ENCODE peak calls at places on chromosomes 16 and 17, in four cellular contexts. One of them, this sample, is unnamed.

GRCh38 chr17:80352216-80352895 is 62.6 kb upstream of the ENDOV start:
- DNase-seq in body of pancreas: no peak
- DNase-seq in Caco-2: no peak
- DNase-seq in adipocyte: no peak
- DNase-seq in this sample: no peak

GRCh38 chr17:61219460-61219859 is 180.2 kb upstream of the TBX2 start:
- DNase-seq in body of pancreas: no peak
- DNase-seq in Caco-2: no peak
- DNase-seq in adipocyte: peak; percentile 32
- DNase-seq in this sample: no peak

GRCh38 chr17:43951750-43952149 is 2.0 kb downstream of the PYY start:
- DNase-seq in body of pancreas: no peak
- DNase-seq in Caco-2: no peak
- DNase-seq in adipocyte: no peak
- DNase-seq in this sample: no peak

GRCh38 chr17:31743767-31744166 is 115.3 kb downstream of the COPRS start:
- DNase-seq in body of pancreas: no peak
- DNase-seq in Caco-2: no peak
- DNase-seq in adipocyte: peak; percentile 53
- DNase-seq in this sample: no peak

GRCh38 chr17:28228109-28228840 is 90.7 kb upstream of the TMEM97 start:
- DNase-seq in body of pancreas: no peak
- DNase-seq in Caco-2: peak; percentile 79
- DNase-seq in adipocyte: no peak
- DNase-seq in this sample: no peak

GRCh38 chr17:74386397-74386796 is 19.1 kb downstream of the GPR142 start:
- DNase-seq in body of pancreas: no peak
- DNase-seq in Caco-2: no peak
- DNase-seq in adipocyte: no peak
- DNase-seq in this sample: no peak

GRCh38 chr17:73522107-73522506 is 122.1 kb downstream of the SDK2 start:
- DNase-seq in body of pancreas: no peak
- DNase-seq in Caco-2: no peak
- DNase-seq in adipocyte: no peak
- DNase-seq in this sample: no peak

GRCh38 chr17:56891751-56892150 is 22.1 kb downstream of the TRIM25 start:
- DNase-seq in body of pancreas: peak; percentile 51
- DNase-seq in Caco-2: no peak
- DNase-seq in adipocyte: no peak
- DNase-seq in this sample: peak; percentile 55

GRCh38 chr16:69408451-69408850 is 16.0 kb upstream of the CYB5B start:
- DNase-seq in body of pancreas: no peak
- DNase-seq in Caco-2: peak; percentile 73
- DNase-seq in adipocyte: no peak
- DNase-seq in this sample: no peak

GRCh38 chr17:64250211-64250835 is 12.7 kb downstream of the TEX2 start:
- DNase-seq in body of pancreas: no peak
- DNase-seq in Caco-2: no peak
- DNase-seq in adipocyte: no peak
- DNase-seq in this sample: no peak

GRCh38 chr16:28092721-28093382 is 29.3 kb upstream of the GSG1L start:
- DNase-seq in body of pancreas: no peak
- DNase-seq in Caco-2: no peak
- DNase-seq in adipocyte: no peak
- DNase-seq in this sample: no peak

GRCh38 chr16:53224932-53225533 is 170.2 kb downstream of the CHD9 start:
- DNase-seq in body of pancreas: no peak
- DNase-seq in Caco-2: no peak
- DNase-seq in adipocyte: peak; percentile 30
- DNase-seq in this sample: no peak

GRCh38 chr17:79272666-79273219 is 198.1 kb downstream of the ENGASE start:
- DNase-seq in body of pancreas: peak; percentile 34
- DNase-seq in Caco-2: no peak
- DNase-seq in adipocyte: no peak
- DNase-seq in this sample: no peak

GRCh38 chr16:9225527-9226316 is 134.3 kb downstream of the HAPSTR1 start:
- DNase-seq in body of pancreas: no peak
- DNase-seq in Caco-2: no peak
- DNase-seq in adipocyte: peak; percentile 4
- DNase-seq in this sample: no peak

GRCh38 chr16:56353054-56353921 is 72.1 kb downstream of the AMFR start:
- DNase-seq in body of pancreas: no peak
- DNase-seq in Caco-2: peak; percentile 42
- DNase-seq in adipocyte: no peak
- DNase-seq in this sample: no peak

GRCh38 chr16:77213542-77214108 is 14.4 kb downstream of the SYCE1L start:
- DNase-seq in body of pancreas: no peak
- DNase-seq in Caco-2: no peak
- DNase-seq in adipocyte: peak; percentile 31
- DNase-seq in this sample: peak; percentile 39

GRCh38 chr17:78993981-78994671 is 14.4 kb upstream of the LGALS3BP start:
- DNase-seq in body of pancreas: no peak
- DNase-seq in Caco-2: peak; percentile 24
- DNase-seq in adipocyte: no peak
- DNase-seq in this sample: no peak

GRCh38 chr16:61580579-61580978 is 455.7 kb downstream of the CDH8 start:
- DNase-seq in body of pancreas: no peak
- DNase-seq in Caco-2: no peak
- DNase-seq in adipocyte: no peak
- DNase-seq in this sample: no peak

GRCh38 chr17:33832295-33832694 is 422.8 kb upstream of the CCL2 start:
- DNase-seq in body of pancreas: no peak
- DNase-seq in Caco-2: no peak
- DNase-seq in adipocyte: no peak
- DNase-seq in this sample: no peak

GRCh38 chr17:21019976-21020575 is 22.7 kb downstream of the USP22 start:
- DNase-seq in body of pancreas: no peak
- DNase-seq in Caco-2: no peak
- DNase-seq in adipocyte: no peak
- DNase-seq in this sample: no peak

GRCh38 chr17:49450735-49451134 is 36.1 kb upstream of the PHB1 start:
- DNase-seq in body of pancreas: no peak
- DNase-seq in Caco-2: no peak
- DNase-seq in adipocyte: peak; percentile 38
- DNase-seq in this sample: no peak
- H3K27me3 ChIP-seq in body of pancreas: no peaks in the 10 kb centered on the region
- H3K27me3 ChIP-seq in Caco-2: no peaks in the 10 kb centered on the region
- H3K27me3 ChIP-seq in adipocyte: peaks cover 11% of the 10 kb centered on the region
- H3K27me3 ChIP-seq in this sample: no peaks in the 10 kb centered on the region

DNA sequence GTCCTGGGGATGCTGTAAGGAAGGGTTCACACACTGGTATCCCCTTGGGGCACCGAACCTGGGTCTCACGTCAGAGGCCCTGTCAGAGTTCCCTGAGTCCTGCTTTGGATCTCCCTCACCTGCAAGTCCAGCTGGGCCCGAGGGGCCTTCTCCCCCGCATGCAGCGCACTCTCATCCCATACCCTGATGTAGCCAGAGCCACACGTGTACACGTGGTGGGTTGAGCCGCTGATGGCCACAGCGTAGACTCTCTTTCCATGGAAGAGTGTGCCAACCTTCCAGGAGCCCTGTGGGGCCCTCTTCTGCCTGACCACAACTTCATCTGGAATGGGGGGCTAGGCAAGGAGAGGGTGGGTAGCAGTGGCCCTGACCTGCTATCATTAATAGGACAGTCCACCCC is 9.9 kb downstream of the TLE7 start:
- DNase-seq in body of pancreas: no peak
- DNase-seq in Caco-2: no peak
- DNase-seq in adipocyte: no peak
- DNase-seq in this sample: no peak
- H3K27me3 ChIP-seq in body of pancreas: no peaks in the 10 kb centered on the region
- H3K27me3 ChIP-seq in Caco-2: peaks cover 1% of the 10 kb centered on the region
- H3K27me3 ChIP-seq in adipocyte: peaks cover 21% of the 10 kb centered on the region
- H3K27me3 ChIP-seq in this sample: no peaks in the 10 kb centered on the region

DNA sequence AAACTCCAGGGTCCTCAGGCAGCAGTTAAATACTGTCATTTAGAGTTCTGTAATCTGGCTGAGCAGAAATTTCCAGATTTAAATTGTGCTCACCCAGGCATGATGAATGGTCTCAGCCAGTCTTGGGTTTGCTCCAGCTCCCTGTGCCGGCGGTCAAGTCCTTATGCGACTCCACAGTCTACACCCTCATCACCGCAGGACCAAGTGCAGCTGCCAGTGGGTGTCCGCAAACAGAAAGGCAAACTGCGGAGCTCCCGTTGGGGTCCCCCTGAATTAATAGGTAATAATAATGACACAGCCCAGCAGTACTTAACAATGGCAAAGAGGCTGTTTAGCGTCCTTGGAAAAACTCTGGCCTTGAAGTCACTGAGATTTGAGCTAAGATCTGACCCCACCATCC is 3.9 kb upstream of the CACNG4 start:
- DNase-seq in body of pancreas: no peak
- DNase-seq in Caco-2: no peak
- DNase-seq in adipocyte: no peak
- DNase-seq in this sample: no peak
- H3K27me3 ChIP-seq in body of pancreas: no peaks in the 10 kb centered on the region
- H3K27me3 ChIP-seq in Caco-2: no peaks in the 10 kb centered on the region
- H3K27me3 ChIP-seq in adipocyte: peaks cover 62% of the 10 kb centered on the region
- H3K27me3 ChIP-seq in this sample: no peaks in the 10 kb centered on the region

GRCh38 chr16:2966043-2966802 is 2.1 kb downstream of the KREMEN2 start:
- DNase-seq in body of pancreas: no peak
- DNase-seq in Caco-2: no peak
- DNase-seq in adipocyte: no peak
- DNase-seq in this sample: no peak

GRCh38 chr16:2962334-2963073 is 1.6 kb upstream of the KREMEN2 start:
- DNase-seq in body of pancreas: no peak
- DNase-seq in Caco-2: peak; percentile 37
- DNase-seq in adipocyte: no peak
- DNase-seq in this sample: no peak

GRCh38 chr16:2963074-2963610 is 933 bp upstream of the KREMEN2 start:
- DNase-seq in body of pancreas: no peak
- DNase-seq in Caco-2: peak; percentile 31
- DNase-seq in adipocyte: no peak
- DNase-seq in this sample: no peak

GRCh38 chr16:2963611-2964415 is at the start of gene KREMEN2:
- DNase-seq in body of pancreas: no peak
- DNase-seq in Caco-2: peak; percentile 92
- DNase-seq in adipocyte: peak; percentile 54
- DNase-seq in this sample: no peak

DNA sequence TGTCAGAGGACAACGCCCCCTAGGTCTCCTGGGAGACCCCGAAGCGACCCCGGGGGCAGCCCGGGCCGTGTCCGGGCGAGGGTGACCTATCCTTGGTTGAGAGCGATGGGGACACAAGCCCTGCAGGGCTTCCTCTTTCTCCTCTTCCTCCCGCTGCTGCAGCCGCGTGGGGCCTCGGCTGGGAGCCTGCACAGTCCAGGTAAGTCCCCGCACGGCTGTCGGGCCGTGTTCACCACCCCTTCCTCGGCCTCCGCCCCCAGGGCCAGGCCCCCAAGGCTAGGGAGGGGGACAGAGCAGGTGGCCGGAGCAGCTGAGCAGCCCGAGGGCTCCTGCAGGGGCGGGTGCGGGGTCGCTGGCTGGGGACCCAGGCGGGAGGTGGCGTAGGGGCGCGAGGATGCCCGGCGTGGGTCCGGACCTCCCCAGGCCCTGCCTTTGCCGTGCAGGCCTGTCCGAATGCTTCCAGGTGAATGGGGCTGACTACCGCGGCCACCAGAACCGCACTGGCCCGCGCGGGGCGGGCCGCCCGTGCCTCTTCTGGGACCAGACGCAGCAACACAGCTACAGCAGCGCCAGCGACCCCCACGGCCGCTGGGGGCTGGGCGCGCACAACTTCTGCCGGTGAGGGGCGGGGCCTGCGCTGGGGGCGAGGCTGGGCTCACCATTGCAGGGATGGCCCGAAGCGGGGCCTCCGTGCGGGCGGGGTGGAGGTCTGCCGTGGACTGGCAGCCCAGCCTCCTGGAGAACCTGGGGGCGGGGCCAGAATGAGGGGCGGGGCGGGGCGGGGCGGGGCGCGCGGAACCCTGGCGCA is 545 bp downstream of the KREMEN2 start:
- DNase-seq in body of pancreas: no peak
- DNase-seq in Caco-2: peak; percentile 93
- DNase-seq in adipocyte: no peak
- DNase-seq in this sample: no peak
- H3K27me3 ChIP-seq in body of pancreas: peaks cover 50% of the 10 kb centered on the region
- H3K27me3 ChIP-seq in Caco-2: no peaks in the 10 kb centered on the region
- H3K27me3 ChIP-seq in adipocyte: peaks cover 44% of the 10 kb centered on the region
- H3K27me3 ChIP-seq in this sample: peaks cover 7% of the 10 kb centered on the region

GRCh38 chr16:71406316-71406715 is 35.5 kb downstream of the TLE7 start:
- DNase-seq in body of pancreas: no peak
- DNase-seq in Caco-2: no peak
- DNase-seq in adipocyte: no peak
- DNase-seq in this sample: no peak
- H3K27me3 ChIP-seq in body of pancreas: no peaks in the 10 kb centered on the region
- H3K27me3 ChIP-seq in Caco-2: no peaks in the 10 kb centered on the region
- H3K27me3 ChIP-seq in adipocyte: peaks cover 54% of the 10 kb centered on the region
- H3K27me3 ChIP-seq in this sample: peaks cover 3% of the 10 kb centered on the region

This sample was measured in lung.